ENCODE peak calls at places on chromosomes 12 and 14, in eight cellular contexts. Z is GOT3, C is NCI-H460, A is NCI-H69, L is Peyer's patch, W is WTC11, K is NCI-H2029 treated with DMSO at 0.1 percent for 48 hours, M is left ventricle myocardium superior. Y is an unnamed sample.
A peak's percentile ranks its signal among the peaks of the same experiment; 100 is the strongest.

GRCh38 chr12:47205532-47206449 is 126.0 kb upstream of the AMIGO2 start:
- DNase-seq in L (no peak), K (no peak), C (no peak), W (no peak), Z (no peak), M (no peak), A (no peak), Y (no peak)

GRCh38 chr12:27292718-27293117 is 39.9 kb upstream of the BMAL2 start:
- DNase-seq in K (no peak), M (no peak), L (no peak), A (no peak), W (no peak), C (no peak), Z (no peak), Y (no peak)

GRCh38 chr14:61193471-61193870 is 87.7 kb downstream of the TMEM30B start:
- DNase-seq in L (no peak), A (peak; percentile 95), Z (no peak), C (no peak), M (no peak), K (no peak), W (no peak), Y (no peak)

GRCh38 chr12:125057708-125058107 is 7.5 kb upstream of the AACS start:
- DNase-seq in L (no peak), K (no peak), W (no peak), A (no peak), Z (no peak), M (no peak), C (no peak), Y (no peak)

GRCh38 chr12:11031307-11031706 is at the start of gene TAS2R31:
- DNase-seq in L (no peak), K (no peak), M (no peak), C (no peak), W (no peak), A (no peak), Z (no peak), Y (no peak)

GRCh38 chr12:49636979-49637378 is 13.6 kb downstream of the PRPF40B start:
- DNase-seq in M (no peak), Z (no peak), W (peak; percentile 63), C (peak; percentile 57), A (peak; percentile 82), K (no peak), L (peak; percentile 79), Y (peak; percentile 58)

GRCh38 chr12:112855375-112855774 is 51.4 kb upstream of the OAS1 start:
- DNase-seq in K (no peak), C (peak; percentile 56), A (peak; percentile 91), L (no peak), M (no peak), W (peak; percentile 40), Z (no peak), Y (peak; percentile 15)

GRCh38 chr12:65605019-65605418 is 219.3 kb upstream of the HMGA2 start:
- DNase-seq in L (no peak), K (no peak), C (no peak), A (no peak), Z (no peak), W (no peak), M (no peak), Y (no peak)

GRCh38 chr14:56094063-56094462 is 24.1 kb upstream of the PELI2 start:
- DNase-seq in A (no peak), M (no peak), Z (no peak), L (no peak), W (no peak), K (no peak), C (no peak), Y (no peak)

GRCh38 chr14:77498984-77499527 is 440 bp upstream of the ISM2 start:
- DNase-seq in M (no peak), L (no peak), K (no peak), W (peak; percentile 54), A (peak; percentile 70), Z (no peak), C (no peak), Y (peak; percentile 35)

GRCh38 chr12:334114-334513 is 55.0 kb downstream of the KDM5A start:
- DNase-seq in C (no peak), A (no peak), K (no peak), M (no peak), W (no peak), L (no peak), Z (no peak), Y (no peak)

GRCh38 chr12:27366621-27367020 is 34.0 kb downstream of the BMAL2 start:
- DNase-seq in C (no peak), K (no peak), Z (no peak), L (no peak), W (no peak), A (no peak), M (no peak), Y (no peak)

GRCh38 chr12:124567035-124567672 is at the start of gene NCOR2:
- DNase-seq in W (no peak), A (peak; percentile 83), Z (no peak), C (no peak), M (peak; percentile 61), K (no peak), L (no peak), Y (no peak)

GRCh38 chr12:38998887-38999482 is 93.6 kb upstream of the CPNE8 start:
- DNase-seq in A (no peak), Z (no peak), W (no peak), C (no peak), L (no peak), K (no peak), M (no peak), Y (no peak)

GRCh38 chr12:4849024-4849594 is 60.6 kb upstream of the KCNA1 start:
- DNase-seq in M (no peak), K (no peak), L (peak; percentile 55), Z (no peak), A (peak; percentile 80), W (no peak), C (peak; percentile 16), Y (peak; percentile 30)

GRCh38 chr14:101175731-101176534 is 272.4 kb upstream of the RTL1 start:
- DNase-seq in M (no peak), Z (no peak), W (no peak), C (no peak), A (peak; percentile 27), K (no peak), L (peak; percentile 30), Y (no peak)

GRCh38 chr12:108629824-108630476 is 3.7 kb downstream of the SELPLG start:
- DNase-seq in A (peak; percentile 37), L (peak; percentile 62), W (no peak), C (no peak), M (no peak), K (no peak), Z (no peak), Y (peak; percentile 21)

GRCh38 chr14:90368946-90369721 is 27.7 kb upstream of the CALM1 start:
- DNase-seq in A (peak; percentile 36), K (no peak), Z (no peak), C (no peak), L (peak; percentile 64), W (no peak), M (no peak), Y (peak; percentile 73)

GRCh38 chr12:130761537-130762318 is 45.6 kb upstream of the RIMBP2 start:
- DNase-seq in W (peak; percentile 73), A (peak; percentile 66), K (no peak), Z (no peak), C (peak; percentile 78), M (peak; percentile 44), L (peak; percentile 62), Y (peak; percentile 54)

GRCh38 chr12:6570264-6570887 is 2.3 kb upstream of the NOP2 start:
- DNase-seq in M (peak; percentile 66), W (peak; percentile 86), A (peak; percentile 70), Z (no peak), C (no peak), K (no peak), L (peak; percentile 76), Y (peak; percentile 63)

GRCh38 chr12:23631991-23632390 is 317.5 kb downstream of the SOX5 start:
- DNase-seq in M (no peak), C (no peak), K (no peak), Z (no peak), L (no peak), W (no peak), A (peak; percentile 87), Y (no peak)

GRCh38 chr14:34046799-34047520 is 96.1 kb upstream of the EGLN3 start:
- DNase-seq in W (no peak), C (no peak), K (no peak), M (no peak), Z (no peak), L (no peak), A (no peak), Y (no peak)

GRCh38 chr14:64113279-64113678 is 180.9 kb downstream of the ESR2 start:
- DNase-seq in L (peak; percentile 78), Z (no peak), C (no peak), A (peak; percentile 67), M (peak; percentile 33), K (peak; percentile 48), W (no peak), Y (no peak)

GRCh38 chr12:109951751-109952150 is 44.4 kb downstream of the GIT2 start:
- DNase-seq in L (no peak), Z (no peak), M (peak; percentile 77), W (no peak), A (peak; percentile 67), C (no peak), K (no peak), Y (no peak)

GRCh38 chr12:130878193-130879185 is 6.6 kb downstream of the RAN start:
- DNase-seq in Z (no peak), A (peak; percentile 46), C (no peak), W (no peak), M (no peak), K (no peak), L (no peak), Y (no peak)

GRCh38 chr14:77663289-77663688 is 44.5 kb downstream of the ALKBH1 start:
- DNase-seq in C (peak; percentile 63), M (no peak), K (no peak), L (no peak), W (no peak), Z (no peak), A (peak; percentile 91), Y (no peak)

GRCh38 chr12:109888179-109889020 is 8.1 kb upstream of the GLTP start:
- DNase-seq in A (no peak), C (peak; percentile 99), M (no peak), L (no peak), W (no peak), K (no peak), Z (no peak), Y (no peak)

GRCh38 chr12:86772688-86773087 is 516.5 kb upstream of the MGAT4C start:
- DNase-seq in L (no peak), C (no peak), M (no peak), W (no peak), Z (no peak), A (peak; percentile 59), K (no peak), Y (no peak)

Y was measured in HepG2.